ENCODE peak calls at places on chromosomes 11 and 22, in ten cellular contexts. V, D, B, Y, W, T, P, N, C and M are unnamed samples.

GRCh38 chr22:27857441-27857840 is 55.9 kb upstream of the MN1 start:
- DNase-seq in Y (no peak), P (no peak), N (no peak), D (no peak), W (no peak), V (no peak), B (no peak), C (no peak), T (no peak), M (no peak)

GRCh38 chr11:82846037-82846383 is 54.2 kb downstream of the PRCP start:
- DNase-seq in C (no peak), P (no peak), D (no peak), W (no peak), N (no peak), B (no peak), V (no peak), Y (no peak), T (no peak), M (no peak)

GRCh38 chr22:22463855-22464540 is 44.5 kb downstream of the ZNF280B start:
- DNase-seq in Y (peak), V (peak), P (peak), D (peak), C (peak), B (peak), W (peak), N (peak), T (peak), M (peak)

GRCh38 chr22:17086301-17086700 is 1.5 kb downstream of the IL17RA start:
- DNase-seq in W (no peak), B (no peak), C (no peak), Y (peak), V (peak), T (no peak), P (no peak), D (no peak), N (no peak), M (no peak)

GRCh38 chr11:125165111-125165663 is 636 bp downstream of the PKNOX2 start:
- DNase-seq in Y (no peak), C (peak), D (peak), P (peak), V (no peak), B (no peak), W (peak), N (no peak), T (no peak), M (peak)

GRCh38 chr11:123475478-123475877 is 45.4 kb downstream of the GRAMD1B start:
- DNase-seq in T (no peak), W (peak), V (no peak), C (no peak), Y (no peak), B (peak), D (no peak), P (no peak), N (peak), M (peak)

GRCh38 chr11:128520886-128521696 is 66.3 kb downstream of the ETS1 start:
- DNase-seq in N (no peak), W (no peak), C (no peak), V (peak), Y (no peak), B (no peak), T (no peak), D (peak), P (no peak), M (no peak)

GRCh38 chr11:102287963-102288744 is 29.1 kb upstream of the BIRC3 start:
- DNase-seq in P (peak), W (peak), D (peak), N (peak), Y (peak), B (peak), V (peak), T (peak), C (peak), M (peak)

GRCh38 chr11:471468-472145 is 21.5 kb downstream of the PTDSS2 start:
- DNase-seq in T (no peak), C (no peak), P (no peak), N (no peak), Y (no peak), V (no peak), B (no peak), D (no peak), W (no peak), M (no peak)

GRCh38 chr11:122180435-122180834 is 64.4 kb upstream of the BLID start:
- DNase-seq in P (no peak), N (peak), W (no peak), D (no peak), Y (no peak), V (no peak), T (peak), B (peak), C (no peak), M (peak)

GRCh38 chr11:69854719-69855118 is 35.5 kb upstream of the FGF3 start:
- DNase-seq in V (no peak), B (peak), N (peak), W (no peak), P (no peak), Y (no peak), D (no peak), T (no peak), C (no peak), M (peak)

GRCh38 chr11:61962213-61963015 is 5.0 kb downstream of the FTH1 start:
- DNase-seq in P (no peak), Y (no peak), N (no peak), V (no peak), T (no peak), C (peak), W (no peak), D (no peak), B (no peak), M (peak)